ENCODE peak calls at places on chromosomes 7 and 10, in eight cellular contexts. One of them, this sample, is unnamed.

GRCh38 chr7:50730459-50731400 is 52.0 kb downstream of the GRB10 start:
- DNase-seq in suprapubic skin: peak; percentile 67
- DNase-seq in SK-N-SH: no peak
- DNase-seq in K562: no peak
- DNase-seq in transverse colon: no peak
- DNase-seq in spleen: peak; percentile 69
- DNase-seq in sigmoid colon: no peak
- DNase-seq in HCT116: no peak
- DNase-seq in this sample: no peak

GRCh38 chr10:84429926-84430520 is 101.6 kb downstream of the CCSER2 start:
- DNase-seq in suprapubic skin: peak; percentile 82
- DNase-seq in SK-N-SH: peak; percentile 30
- DNase-seq in K562: peak; percentile 61
- DNase-seq in transverse colon: peak; percentile 79
- DNase-seq in spleen: peak; percentile 80
- DNase-seq in sigmoid colon: no peak
- DNase-seq in HCT116: peak; percentile 61
- DNase-seq in this sample: peak; percentile 95

GRCh38 chr7:22001345-22002004 is 55.8 kb upstream of the CDCA7L start:
- DNase-seq in suprapubic skin: no peak
- DNase-seq in SK-N-SH: peak; percentile 66
- DNase-seq in K562: peak; percentile 67
- DNase-seq in transverse colon: no peak
- DNase-seq in spleen: no peak
- DNase-seq in sigmoid colon: no peak
- DNase-seq in HCT116: peak; percentile 36
- DNase-seq in this sample: peak; percentile 73

GRCh38 chr7:27046854-27047549 is 48.8 kb downstream of the HOXA1 start:
- DNase-seq in suprapubic skin: peak; percentile 29
- DNase-seq in SK-N-SH: no peak
- DNase-seq in K562: no peak
- DNase-seq in transverse colon: no peak
- DNase-seq in spleen: no peak
- DNase-seq in sigmoid colon: no peak
- DNase-seq in HCT116: peak; percentile 57
- DNase-seq in this sample: no peak

GRCh38 chr7:127581716-127582115 is 3.7 kb downstream of the GCC1 start:
- DNase-seq in suprapubic skin: no peak
- DNase-seq in SK-N-SH: no peak
- DNase-seq in K562: no peak
- DNase-seq in transverse colon: no peak
- DNase-seq in spleen: no peak
- DNase-seq in sigmoid colon: no peak
- DNase-seq in HCT116: no peak
- DNase-seq in this sample: no peak

GRCh38 chr10:102727037-102727818 is 12.8 kb downstream of the SFXN2 start:
- DNase-seq in suprapubic skin: no peak
- DNase-seq in SK-N-SH: no peak
- DNase-seq in K562: no peak
- DNase-seq in transverse colon: no peak
- DNase-seq in spleen: no peak
- DNase-seq in sigmoid colon: no peak
- DNase-seq in HCT116: no peak
- DNase-seq in this sample: no peak

GRCh38 chr7:85851571-85852193 is 664.8 kb upstream of the SEMA3D start:
- DNase-seq in suprapubic skin: no peak
- DNase-seq in SK-N-SH: peak; percentile 31
- DNase-seq in K562: no peak
- DNase-seq in transverse colon: no peak
- DNase-seq in spleen: no peak
- DNase-seq in sigmoid colon: no peak
- DNase-seq in HCT116: peak; percentile 34
- DNase-seq in this sample: peak; percentile 42

GRCh38 chr10:122514045-122514840 is 46.3 kb upstream of the DMBT1 start:
- DNase-seq in suprapubic skin: no peak
- DNase-seq in SK-N-SH: no peak
- DNase-seq in K562: no peak
- DNase-seq in transverse colon: no peak
- DNase-seq in spleen: no peak
- DNase-seq in sigmoid colon: no peak
- DNase-seq in HCT116: no peak
- DNase-seq in this sample: no peak

GRCh38 chr7:76281006-76281705 is 21.3 kb upstream of the HSPB1 start:
- DNase-seq in suprapubic skin: no peak
- DNase-seq in SK-N-SH: peak; percentile 83
- DNase-seq in K562: no peak
- DNase-seq in transverse colon: no peak
- DNase-seq in spleen: no peak
- DNase-seq in sigmoid colon: no peak
- DNase-seq in HCT116: no peak
- DNase-seq in this sample: no peak

GRCh38 chr7:29331163-29331562 is 136.6 kb downstream of the CHN2 start:
- DNase-seq in suprapubic skin: no peak
- DNase-seq in SK-N-SH: no peak
- DNase-seq in K562: no peak
- DNase-seq in transverse colon: no peak
- DNase-seq in spleen: no peak
- DNase-seq in sigmoid colon: no peak
- DNase-seq in HCT116: no peak
- DNase-seq in this sample: no peak

GRCh38 chr10:24873281-24873683 is 79.1 kb downstream of the PRTFDC1 start:
- DNase-seq in suprapubic skin: no peak
- DNase-seq in SK-N-SH: no peak
- DNase-seq in K562: peak; percentile 61
- DNase-seq in transverse colon: no peak
- DNase-seq in spleen: no peak
- DNase-seq in sigmoid colon: no peak
- DNase-seq in HCT116: no peak
- DNase-seq in this sample: no peak

GRCh38 chr7:134440067-134440466 is 18.8 kb downstream of the AKR1B1 start:
- DNase-seq in suprapubic skin: no peak
- DNase-seq in SK-N-SH: no peak
- DNase-seq in K562: no peak
- DNase-seq in transverse colon: no peak
- DNase-seq in spleen: no peak
- DNase-seq in sigmoid colon: no peak
- DNase-seq in HCT116: no peak
- DNase-seq in this sample: no peak

GRCh38 chr10:50917486-50917885 is 32.1 kb upstream of the A1CF start:
- DNase-seq in suprapubic skin: no peak
- DNase-seq in SK-N-SH: no peak
- DNase-seq in K562: no peak
- DNase-seq in transverse colon: no peak
- DNase-seq in spleen: no peak
- DNase-seq in sigmoid colon: no peak
- DNase-seq in HCT116: no peak
- DNase-seq in this sample: no peak

GRCh38 chr7:80347173-80347572 is 164.7 kb downstream of the GNAT3 start:
- DNase-seq in suprapubic skin: no peak
- DNase-seq in SK-N-SH: no peak
- DNase-seq in K562: no peak
- DNase-seq in transverse colon: no peak
- DNase-seq in spleen: no peak
- DNase-seq in sigmoid colon: no peak
- DNase-seq in HCT116: no peak
- DNase-seq in this sample: no peak

GRCh38 chr7:86644282-86645173 is 819 bp downstream of the GRM3 start:
- DNase-seq in suprapubic skin: no peak
- DNase-seq in SK-N-SH: peak; percentile 67
- DNase-seq in K562: no peak
- DNase-seq in transverse colon: no peak
- DNase-seq in spleen: no peak
- DNase-seq in sigmoid colon: peak; percentile 63
- DNase-seq in HCT116: no peak
- DNase-seq in this sample: peak; percentile 67

GRCh38 chr10:119871881-119872609 is 598 bp downstream of the MCMBP start:
- DNase-seq in suprapubic skin: peak; percentile 81
- DNase-seq in SK-N-SH: peak; percentile 71
- DNase-seq in K562: peak; percentile 14
- DNase-seq in transverse colon: peak; percentile 70
- DNase-seq in spleen: peak; percentile 93
- DNase-seq in sigmoid colon: peak; percentile 72
- DNase-seq in HCT116: peak; percentile 51
- DNase-seq in this sample: peak; percentile 81

GRCh38 chr7:17456541-17456940 is 158.1 kb downstream of the AHR start:
- DNase-seq in suprapubic skin: no peak
- DNase-seq in SK-N-SH: no peak
- DNase-seq in K562: no peak
- DNase-seq in transverse colon: no peak
- DNase-seq in spleen: no peak
- DNase-seq in sigmoid colon: no peak
- DNase-seq in HCT116: no peak
- DNase-seq in this sample: no peak

DNA sequence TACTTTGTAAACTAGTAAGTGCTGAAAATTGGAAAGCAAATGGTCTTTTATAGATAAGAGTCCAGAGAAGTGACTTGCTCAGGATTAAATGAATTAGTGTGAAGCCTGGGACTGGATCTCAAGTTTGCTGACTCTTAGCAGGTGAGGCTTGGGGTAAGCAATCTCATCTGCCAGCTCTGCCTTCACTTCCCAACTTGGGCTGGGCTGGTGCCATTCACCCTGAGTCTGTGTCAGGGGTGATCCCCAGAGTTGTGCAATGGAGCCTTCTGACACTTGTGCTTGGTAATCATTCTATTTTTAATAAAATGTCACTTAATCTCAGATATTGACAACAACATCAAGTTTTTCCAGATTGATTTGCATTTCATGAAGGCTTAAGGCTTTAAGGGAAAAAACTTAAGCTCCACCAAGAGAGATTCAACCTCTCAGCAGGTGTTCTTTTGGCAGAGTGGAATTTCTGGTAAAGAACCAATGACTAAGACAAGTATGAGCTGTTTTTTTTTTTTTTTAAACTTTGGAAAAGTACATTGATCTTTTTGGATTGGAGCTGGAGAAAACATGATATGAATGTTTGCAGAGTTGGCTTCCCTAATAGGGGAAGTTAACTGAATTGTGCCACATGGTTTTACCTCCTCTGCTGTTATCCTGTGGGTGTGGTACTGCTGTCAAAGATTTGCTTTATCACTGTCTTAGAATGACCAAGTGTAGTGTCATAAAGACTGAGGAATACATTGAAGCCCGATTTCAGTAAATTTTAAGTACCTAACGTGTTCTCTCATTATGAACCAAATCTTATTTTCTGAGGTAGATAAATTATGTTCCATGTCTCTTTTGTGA is 48.6 kb upstream of the GPR37 start:
- DNase-seq in suprapubic skin: no peak
- DNase-seq in SK-N-SH: no peak
- DNase-seq in K562: no peak
- DNase-seq in transverse colon: no peak
- DNase-seq in spleen: no peak
- DNase-seq in sigmoid colon: no peak
- DNase-seq in HCT116: no peak
- DNase-seq in this sample: no peak
- TF ChIP-seq POLR2AphosphoS5 in suprapubic skin: no peak
- TF ChIP-seq POLR2AphosphoS5 in SK-N-SH: no peak
- TF ChIP-seq POLR2AphosphoS5 in K562: no peak
- TF ChIP-seq POLR2AphosphoS5 in transverse colon: no peak
- TF ChIP-seq POLR2AphosphoS5 in spleen: no peak
- TF ChIP-seq POLR2AphosphoS5 in sigmoid colon: no peak
- TF ChIP-seq POLR2AphosphoS5 in HCT116: no peak
- TF ChIP-seq POLR2AphosphoS5 in this sample: no peak

GRCh38 chr10:36515313-36515712 is 610.1 kb upstream of the ANKRD30A start:
- DNase-seq in suprapubic skin: no peak
- DNase-seq in SK-N-SH: peak; percentile 47
- DNase-seq in K562: no peak
- DNase-seq in transverse colon: no peak
- DNase-seq in spleen: no peak
- DNase-seq in sigmoid colon: no peak
- DNase-seq in HCT116: no peak
- DNase-seq in this sample: no peak
- H3K27ac ChIP-seq in suprapubic skin: no peak overlapping the region
- H3K27ac ChIP-seq in SK-N-SH: peak overlapping the region; percentile 39
- H3K27ac ChIP-seq in K562: no peak overlapping the region
- H3K27ac ChIP-seq in transverse colon: no peak overlapping the region
- H3K27ac ChIP-seq in spleen: no peak overlapping the region
- H3K27ac ChIP-seq in sigmoid colon: no peak overlapping the region
- H3K27ac ChIP-seq in HCT116: no peak overlapping the region
- H3K27ac ChIP-seq in this sample: no peak overlapping the region

GRCh38 chr7:142805350-142806020 is 34.7 kb downstream of the PRSS2 start:
- DNase-seq in suprapubic skin: no peak
- DNase-seq in SK-N-SH: no peak
- DNase-seq in K562: no peak
- DNase-seq in transverse colon: no peak
- DNase-seq in spleen: no peak
- DNase-seq in sigmoid colon: no peak
- DNase-seq in HCT116: no peak
- DNase-seq in this sample: no peak
- TF ChIP-seq POLR2AphosphoS5 in suprapubic skin: no peak
- TF ChIP-seq POLR2AphosphoS5 in SK-N-SH: no peak
- TF ChIP-seq POLR2AphosphoS5 in K562: no peak
- TF ChIP-seq POLR2AphosphoS5 in transverse colon: no peak
- TF ChIP-seq POLR2AphosphoS5 in spleen: no peak
- TF ChIP-seq POLR2AphosphoS5 in sigmoid colon: no peak
- TF ChIP-seq POLR2AphosphoS5 in HCT116: no peak
- TF ChIP-seq POLR2AphosphoS5 in this sample: no peak

GRCh38 chr10:69214666-69215131 is 5.4 kb upstream of the HKDC1 start:
- DNase-seq in suprapubic skin: no peak
- DNase-seq in SK-N-SH: no peak
- DNase-seq in K562: no peak
- DNase-seq in transverse colon: no peak
- DNase-seq in spleen: no peak
- DNase-seq in sigmoid colon: no peak
- DNase-seq in HCT116: no peak
- DNase-seq in this sample: no peak

GRCh38 chr10:69217119-69217754 is 2.9 kb upstream of the HKDC1 start:
- DNase-seq in suprapubic skin: no peak
- DNase-seq in SK-N-SH: no peak
- DNase-seq in K562: no peak
- DNase-seq in transverse colon: no peak
- DNase-seq in spleen: no peak
- DNase-seq in sigmoid colon: no peak
- DNase-seq in HCT116: peak; percentile 90
- DNase-seq in this sample: no peak

GRCh38 chr10:69218831-69219230 is 1.3 kb upstream of the HKDC1 start:
- DNase-seq in suprapubic skin: no peak
- DNase-seq in SK-N-SH: no peak
- DNase-seq in K562: no peak
- DNase-seq in transverse colon: no peak
- DNase-seq in spleen: no peak
- DNase-seq in sigmoid colon: no peak
- DNase-seq in HCT116: no peak
- DNase-seq in this sample: no peak

GRCh38 chr10:69215405-69216176 is 4.5 kb upstream of the HKDC1 start:
- DNase-seq in suprapubic skin: no peak
- DNase-seq in SK-N-SH: no peak
- DNase-seq in K562: no peak
- DNase-seq in transverse colon: no peak
- DNase-seq in spleen: no peak
- DNase-seq in sigmoid colon: no peak
- DNase-seq in HCT116: no peak
- DNase-seq in this sample: no peak

DNA sequence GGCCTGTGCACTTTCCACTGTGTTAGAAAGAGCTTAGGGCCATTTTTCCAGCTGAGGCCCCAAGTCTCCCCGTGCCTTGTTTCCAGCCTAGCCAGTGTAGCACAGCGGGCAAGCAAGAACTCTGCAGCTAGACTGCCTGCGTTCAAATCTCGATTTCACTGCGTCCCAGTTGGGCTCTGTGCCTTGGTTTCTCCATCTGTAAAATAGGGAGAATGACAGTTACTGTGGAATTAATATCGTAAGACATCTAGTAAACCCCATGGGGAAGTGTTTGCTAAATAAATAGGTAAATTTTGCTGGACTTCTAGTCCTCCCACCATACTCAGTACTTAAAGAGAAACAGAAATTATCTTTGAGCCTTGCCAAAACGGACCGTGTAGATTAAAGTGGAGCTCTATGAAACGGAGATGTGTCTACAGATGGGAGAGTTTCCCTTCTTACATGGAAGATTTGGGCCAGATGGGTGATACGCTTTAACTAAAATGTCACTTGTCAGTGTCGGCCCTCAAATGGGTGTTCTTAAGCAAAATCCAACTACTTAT is 3.5 kb upstream of the HKDC1 start:
- DNase-seq in suprapubic skin: no peak
- DNase-seq in SK-N-SH: no peak
- DNase-seq in K562: no peak
- DNase-seq in transverse colon: no peak
- DNase-seq in spleen: no peak
- DNase-seq in sigmoid colon: no peak
- DNase-seq in HCT116: no peak
- DNase-seq in this sample: no peak
- H3K27ac ChIP-seq in suprapubic skin: no peak overlapping the region
- H3K27ac ChIP-seq in SK-N-SH: no peak overlapping the region
- H3K27ac ChIP-seq in K562: no peak overlapping the region
- H3K27ac ChIP-seq in transverse colon: no peak overlapping the region
- H3K27ac ChIP-seq in spleen: no peak overlapping the region
- H3K27ac ChIP-seq in sigmoid colon: no peak overlapping the region
- H3K27ac ChIP-seq in HCT116: no peak overlapping the region
- H3K27ac ChIP-seq in this sample: no peak overlapping the region